ENCODE peak calls at places on chromosomes 4 and X, in four cellular contexts. One of them, this sample, is unnamed.

GRCh38 chr4:110617095-110617494 is 5.8 kb downstream of the PITX2 start:
- DNase-seq in OCI-LY7: no peak
- DNase-seq in fibroblast of lung: no peak
- DNase-seq in GM23248: no peak
- DNase-seq in this sample: no peak

GRCh38 chrX:70979136-70979762 is 48.4 kb upstream of the SLC7A3 start:
- DNase-seq in GM23248: peak; percentile 66
- DNase-seq in OCI-LY7: no peak
- DNase-seq in fibroblast of lung: peak; percentile 48
- DNase-seq in this sample: peak; percentile 0

GRCh38 chr4:182325397-182325796 is 82.2 kb downstream of the TENM3 start:
- DNase-seq in GM23248: no peak
- DNase-seq in OCI-LY7: no peak
- DNase-seq in fibroblast of lung: no peak
- DNase-seq in this sample: no peak

GRCh38 chrX:134836497-134836968 is 154.3 kb upstream of the SMIM10 start:
- DNase-seq in fibroblast of lung: peak; percentile 49
- DNase-seq in OCI-LY7: no peak
- DNase-seq in GM23248: peak; percentile 17
- DNase-seq in this sample: peak; percentile 4

GRCh38 chrX:9586992-9587392 is 122.1 kb downstream of the TBL1X start:
- DNase-seq in fibroblast of lung: no peak
- DNase-seq in GM23248: no peak
- DNase-seq in OCI-LY7: no peak
- DNase-seq in this sample: no peak

GRCh38 chr4:5865896-5866599 is 26.8 kb downstream of the CRMP1 start:
- DNase-seq in OCI-LY7: no peak
- DNase-seq in fibroblast of lung: no peak
- DNase-seq in GM23248: no peak
- DNase-seq in this sample: no peak

GRCh38 chrX:119853449-119853848 is 686 bp upstream of the UPF3B start:
- DNase-seq in fibroblast of lung: no peak
- DNase-seq in GM23248: peak; percentile 34
- DNase-seq in OCI-LY7: no peak
- DNase-seq in this sample: no peak

GRCh38 chrX:148333989-148334388 is 166.4 kb upstream of the AFF2 start:
- DNase-seq in fibroblast of lung: no peak
- DNase-seq in GM23248: no peak
- DNase-seq in OCI-LY7: peak; percentile 61
- DNase-seq in this sample: no peak

GRCh38 chrX:23493941-23494374 is 159.3 kb downstream of the PTCHD1 start:
- DNase-seq in GM23248: no peak
- DNase-seq in fibroblast of lung: no peak
- DNase-seq in OCI-LY7: peak; percentile 5
- DNase-seq in this sample: peak; percentile 32

GRCh38 chr4:57265831-57266582 is 155.8 kb upstream of the IGFBP7 start:
- DNase-seq in OCI-LY7: no peak
- DNase-seq in fibroblast of lung: no peak
- DNase-seq in GM23248: peak; percentile 20
- DNase-seq in this sample: no peak

GRCh38 chrX:153766098-153766817 is 2.2 kb downstream of the PLXNB3 start:
- DNase-seq in GM23248: peak; percentile 82
- DNase-seq in fibroblast of lung: peak; percentile 67
- DNase-seq in OCI-LY7: peak; percentile 56
- DNase-seq in this sample: peak; percentile 49

DNA sequence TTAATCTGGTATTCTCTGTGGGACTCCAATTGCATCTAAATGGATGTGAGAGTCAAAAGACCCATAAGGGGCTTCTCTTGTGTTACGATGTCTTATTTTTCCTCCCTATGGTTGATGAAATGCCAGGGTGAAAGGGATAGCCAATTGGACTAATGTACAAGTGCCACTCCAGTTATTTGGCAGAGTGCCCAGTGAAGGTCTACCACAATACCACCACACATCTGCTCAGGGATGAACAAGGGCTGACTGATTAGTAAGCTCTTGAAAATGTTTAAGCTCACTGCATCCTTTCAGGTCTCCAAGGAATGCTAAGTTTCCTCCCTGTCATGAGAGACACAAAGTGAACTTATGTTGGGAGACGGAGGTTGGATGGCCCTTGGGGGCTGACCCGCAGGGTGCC is 57.8 kb downstream of the HEPH start:
- DNase-seq in GM23248: no peak
- DNase-seq in fibroblast of lung: no peak
- DNase-seq in OCI-LY7: no peak
- DNase-seq in this sample: no peak
- H2AFZ ChIP-seq in GM23248: no peak overlapping the region
- H2AFZ ChIP-seq in fibroblast of lung: no peak overlapping the region
- H2AFZ ChIP-seq in OCI-LY7: no peak overlapping the region
- H2AFZ ChIP-seq in this sample: no peak overlapping the region

DNA sequence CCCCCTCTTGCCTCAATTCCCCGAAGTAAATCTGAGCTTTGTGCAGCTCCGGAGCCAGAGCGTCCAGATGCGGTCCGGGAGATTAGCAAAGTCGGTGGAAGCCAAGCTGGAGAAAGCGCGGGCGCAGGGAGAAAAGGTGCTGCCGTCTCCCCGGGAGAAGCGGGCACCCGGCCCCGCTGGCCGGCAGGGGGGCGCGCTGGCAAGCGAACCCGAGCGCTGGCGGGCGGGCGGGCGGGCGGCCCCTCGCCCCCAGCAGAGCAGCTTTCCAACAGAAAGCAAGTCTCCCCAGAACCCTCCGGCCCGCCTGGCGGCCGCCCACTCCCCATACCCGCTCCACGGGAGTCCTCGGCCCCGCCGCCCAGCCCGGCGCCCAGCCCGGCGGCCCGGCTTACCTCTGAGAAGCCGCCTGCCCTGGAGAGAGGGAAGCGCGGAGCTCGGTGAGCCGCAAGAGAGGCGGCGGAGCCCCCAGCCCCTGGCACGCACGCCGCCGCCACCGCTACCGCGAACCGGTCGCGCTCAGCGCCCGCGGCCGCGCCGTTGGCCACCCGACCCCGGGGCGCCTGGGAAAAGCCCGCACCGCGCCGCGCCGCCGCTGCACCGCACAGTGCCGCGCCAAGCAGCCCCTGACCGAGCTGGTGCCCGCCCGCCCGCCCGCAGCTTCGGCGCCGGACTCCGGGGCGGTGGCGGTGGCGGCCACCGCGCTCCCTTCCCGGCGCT is 529 bp upstream of the CITED1 start:
- DNase-seq in GM23248: peak; percentile 32
- DNase-seq in OCI-LY7: no peak
- DNase-seq in fibroblast of lung: no peak
- DNase-seq in this sample: no peak
- H3K4me2 ChIP-seq in GM23248: peak overlapping the region; percentile 76
- H3K4me2 ChIP-seq in OCI-LY7: no peak overlapping the region
- H3K4me2 ChIP-seq in fibroblast of lung: peak overlapping the region; percentile 71
- H3K4me2 ChIP-seq in this sample: peak overlapping the region; percentile 87

GRCh38 chr4:108620933-108621905 is 843 bp downstream of the RPL34 start:
- DNase-seq in OCI-LY7: peak; percentile 13
- DNase-seq in fibroblast of lung: no peak
- DNase-seq in GM23248: peak; percentile 65
- DNase-seq in this sample: no peak
- H2AFZ ChIP-seq in OCI-LY7: peak overlapping the region; percentile 9
- H2AFZ ChIP-seq in fibroblast of lung: no peak overlapping the region
- H2AFZ ChIP-seq in GM23248: peak overlapping the region; percentile 98
- H2AFZ ChIP-seq in this sample: no peak overlapping the region

GRCh38 chrX:150857453-150857852 is 41.0 kb downstream of the CD99L2 start:
- DNase-seq in OCI-LY7: no peak
- DNase-seq in GM23248: no peak
- DNase-seq in fibroblast of lung: no peak
- DNase-seq in this sample: no peak
- H3K4me2 ChIP-seq in OCI-LY7: no peak overlapping the region
- H3K4me2 ChIP-seq in GM23248: no peak overlapping the region
- H3K4me2 ChIP-seq in fibroblast of lung: no peak overlapping the region
- H3K4me2 ChIP-seq in this sample: no peak overlapping the region

DNA sequence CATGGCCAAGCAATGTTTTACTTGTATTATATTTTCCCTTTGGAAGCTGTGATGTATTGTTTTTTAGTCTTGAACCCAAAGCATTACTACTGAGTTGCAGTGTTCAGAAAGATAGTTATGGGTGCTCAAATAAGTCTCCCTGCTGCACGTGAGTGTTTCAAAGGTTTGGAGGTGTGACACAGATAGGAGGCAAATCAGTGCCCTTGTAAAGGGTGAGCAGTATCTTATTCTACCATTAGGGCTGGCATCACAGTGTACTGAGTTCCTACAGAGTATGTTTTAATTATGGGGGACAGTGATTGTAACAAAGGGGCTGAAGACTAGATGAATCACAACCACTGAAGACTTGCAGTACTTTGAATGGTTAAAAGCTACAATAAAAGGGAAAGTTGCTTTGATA is 38.3 kb downstream of the NOCT start:
- DNase-seq in GM23248: no peak
- DNase-seq in fibroblast of lung: no peak
- DNase-seq in OCI-LY7: no peak
- DNase-seq in this sample: no peak
- H2AFZ ChIP-seq in GM23248: no peak overlapping the region
- H2AFZ ChIP-seq in fibroblast of lung: no peak overlapping the region
- H2AFZ ChIP-seq in OCI-LY7: no peak overlapping the region
- H2AFZ ChIP-seq in this sample: no peak overlapping the region

DNA sequence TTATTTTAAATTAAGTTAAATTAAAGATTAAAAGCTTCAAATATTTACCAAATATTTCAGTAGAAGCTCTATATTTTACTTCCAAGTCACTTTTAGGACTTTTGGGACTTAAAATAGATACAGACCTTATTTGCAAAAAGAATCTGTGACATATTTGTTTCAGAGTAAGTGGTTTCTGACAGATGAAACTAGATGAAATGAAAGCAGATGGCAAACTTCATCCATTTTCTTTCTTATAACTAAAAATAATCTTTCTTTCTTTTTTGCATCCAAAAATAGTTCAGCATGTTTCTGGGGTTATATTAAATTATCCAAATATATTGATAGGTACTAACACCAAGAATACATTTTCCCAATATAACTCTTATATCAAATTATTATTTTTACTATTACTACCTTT is 6.6 kb upstream of the UTP3 start:
- DNase-seq in fibroblast of lung: no peak
- DNase-seq in OCI-LY7: peak; percentile 49
- DNase-seq in GM23248: no peak
- DNase-seq in this sample: no peak
- H3K4me2 ChIP-seq in fibroblast of lung: no peak overlapping the region
- H3K4me2 ChIP-seq in OCI-LY7: peak overlapping the region; percentile 77
- H3K4me2 ChIP-seq in GM23248: no peak overlapping the region
- H3K4me2 ChIP-seq in this sample: no peak overlapping the region

This sample was measured in PC-9.